ENCODE peak calls at places on chromosomes 3 and 15, in five cellular contexts. I, L, O, Y and S are unnamed samples.

GRCh38 chr15:33567652-33568051 is 256.9 kb downstream of the RYR3 start:
- DNase-seq in I (no peak), L (no peak), O (no peak), Y (no peak), S (no peak)

GRCh38 chr3:186361612-186362408 is at the start of gene DGKG:
- DNase-seq in I (peak; percentile 24), L (no peak), O (no peak), Y (no peak), S (peak; percentile 22)

GRCh38 chr3:194930439-194931204 is 244.9 kb downstream of the FAM43A start:
- DNase-seq in I (no peak), L (peak; percentile 99), O (peak; percentile 94), Y (peak; percentile 90), S (peak; percentile 97)

GRCh38 chr15:66799242-66799641 is 97.2 kb downstream of the SMAD6 start:
- DNase-seq in I (no peak), L (no peak), O (no peak), Y (no peak), S (no peak)

GRCh38 chr15:29126208-29126536 is 143.4 kb downstream of the NSMCE3 start:
- DNase-seq in I (no peak), L (no peak), O (no peak), Y (no peak), S (no peak)

GRCh38 chr3:118480101-118480860 is 554.4 kb downstream of the IGSF11 start:
- DNase-seq in I (no peak), L (no peak), O (no peak), Y (no peak), S (no peak)

GRCh38 chr3:165642761-165643432 is 194.3 kb downstream of the BCHE start:
- DNase-seq in I (no peak), L (peak; percentile 96), O (peak; percentile 98), Y (peak; percentile 92), S (peak; percentile 96)

GRCh38 chr3:183587337-183587736 is 31.8 kb upstream of the KLHL6 start:
- DNase-seq in I (no peak), L (peak; percentile 41), O (peak; percentile 19), Y (no peak), S (no peak)